ENCODE peak calls at places on chromosome 1, in six cellular contexts. K is mesenchymal stem cell; W is Panc1; V is naive thymus-derived CD4-positive, alpha-beta T cell; M is aorta; R is CD8-positive, alpha-beta T cell. X is an unnamed sample. For H3K4me1, the result is how much of the 10 kb centered on the place peaks cover.

GRCh38 chr1:78096976-78097375 is 51.2 kb downstream of the GIPC2 start:
- DNase-seq in M (no peak), W (no peak), K (no peak), V (no peak), R (no peak), X (no peak)

GRCh38 chr1:206463137-206463536 is 7.1 kb upstream of the IKBKE start:
- DNase-seq in W (no peak), M (no peak), K (no peak), R (no peak), V (no peak), X (no peak)

GRCh38 chr1:62247391-62248168 is 52.9 kb downstream of the L1TD1 start:
- DNase-seq in V (no peak), K (no peak), R (no peak), W (no peak), M (no peak), X (no peak)

GRCh38 chr1:20733361-20733975 is 965 bp upstream of the SH2D5 start:
- DNase-seq in W (no peak), R (no peak), K (no peak), M (no peak), V (no peak), X (peak)

GRCh38 chr1:174222166-174222949 is 63.0 kb downstream of the RABGAP1L start:
- DNase-seq in R (no peak), M (no peak), V (no peak), K (peak), W (no peak), X (no peak)

GRCh38 chr1:7847599-7847998 is 5.3 kb downstream of the UTS2 start:
- DNase-seq in R (no peak), W (no peak), K (peak), M (no peak), V (no peak), X (no peak)

GRCh38 chr1:198068280-198068679 is 88.5 kb upstream of the NEK7 start:
- DNase-seq in M (no peak), W (no peak), K (no peak), R (no peak), V (no peak), X (no peak)

GRCh38 chr1:226797151-226797550 is 58.1 kb upstream of the ITPKB start:
- DNase-seq in R (no peak), M (no peak), K (no peak), V (no peak), W (no peak), X (no peak)

GRCh38 chr1:58814251-58815068 is 30.6 kb upstream of the JUN start:
- DNase-seq in V (no peak), M (peak), K (peak), R (no peak), W (no peak), X (no peak)

GRCh38 chr1:156145622-156146005 is 7.8 kb upstream of the SEMA4A start:
- DNase-seq in M (no peak), W (no peak), V (no peak), K (no peak), R (no peak), X (no peak)
- H3K4me1 ChIP-seq in M (under half), W (under half), V (under half), K (under half), R (under half), X (under half)

DNA sequence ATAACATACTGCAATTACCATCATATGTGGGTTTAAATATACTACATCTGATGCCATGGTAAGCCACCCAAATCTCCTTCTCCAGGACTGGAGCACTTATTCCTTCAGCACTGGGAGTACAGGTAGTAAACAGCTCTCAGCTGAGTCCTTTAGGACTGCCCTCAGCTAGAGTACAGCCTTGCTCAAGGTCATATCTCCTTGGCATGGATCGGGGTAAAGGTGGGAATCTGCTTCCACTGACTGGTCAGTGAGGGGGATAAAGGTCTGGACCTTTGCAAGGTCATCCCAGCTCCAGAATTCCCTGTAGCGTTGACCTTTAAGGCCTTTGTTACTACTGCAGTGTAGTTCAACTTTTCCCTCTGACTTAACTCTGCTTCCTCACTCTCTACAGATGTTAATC is 38.8 kb downstream of the RPL5 start:
- DNase-seq in V (no peak), R (no peak), K (no peak), M (no peak), W (no peak), X (no peak)
- H3K4me3 ChIP-seq in V (no peak), R (no peak), K (no peak), M (no peak), W (no peak), X (no peak)

GRCh38 chr1:183721041-183721440 is 67.9 kb upstream of the APOBEC4 start:
- DNase-seq in K (no peak), R (no peak), M (no peak), V (no peak), W (no peak), X (no peak)
- H3K4me1 ChIP-seq in K (under half), R (under half), M (under half), V (under half), W (under half), X (under half)

GRCh38 chr1:15885269-15885668 is 37.8 kb downstream of the SPEN start:
- DNase-seq in W (no peak), V (no peak), K (no peak), M (no peak), R (no peak), X (no peak)
- H3K4me3 ChIP-seq in W (no peak), V (no peak), K (peak), M (no peak), R (no peak), X (peak)

GRCh38 chr1:201551096-201551495 is 12.2 kb downstream of the NAV1 start:
- DNase-seq in M (no peak), V (no peak), K (no peak), W (no peak), R (no peak), X (no peak)
- H3K4me1 ChIP-seq in M (under half), V (under half), K (under half), W (under half), R (under half), X (under half)

GRCh38 chr1:6471086-6471841 is 5.3 kb upstream of the TNFRSF25 start:
- DNase-seq in M (no peak), W (no peak), V (no peak), R (no peak), K (no peak), X (no peak)
- H3K4me3 ChIP-seq in M (no peak), W (no peak), V (no peak), R (no peak), K (no peak), X (no peak)

DNA sequence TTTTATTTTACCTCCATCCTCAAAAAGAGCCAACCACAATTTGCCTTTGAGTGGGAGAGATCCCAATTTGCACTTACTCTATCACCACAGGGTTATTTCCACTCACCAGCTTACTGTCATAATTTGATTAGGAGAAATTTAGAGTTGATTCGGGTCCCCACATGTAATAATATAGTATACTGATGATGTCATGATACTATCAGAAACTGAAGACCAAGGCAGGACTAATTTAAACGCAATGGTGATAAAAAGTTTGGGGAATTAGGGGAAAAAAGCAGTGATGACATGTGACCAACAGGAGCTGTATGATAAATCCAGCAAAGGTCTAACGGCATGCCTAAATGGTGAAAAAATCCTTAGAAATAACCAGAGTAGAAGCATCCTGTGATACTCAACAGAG is 54.4 kb downstream of the TRIM33 start:
- DNase-seq in K (no peak), W (no peak), V (no peak), M (no peak), R (no peak), X (no peak)
- H3K4me1 ChIP-seq in K (under half), W (under half), V (under half), M (under half), R (under half), X (under half)